ENCODE peak calls at places on chromosomes 5 and 9, in ten cellular contexts. V is dermis microvascular lymphatic vessel endothelial cell; K is HT1080; I is activated CD4-positive, alpha-beta T cell treated with anti-CD3 and anti-CD28 coated beads for 4 hours; N is GM04504; U is choroid plexus epithelial cell; Z is T-cell; C is GM03348; X is KBM-7; Y is left cardiac atrium. T is an unnamed sample.

GRCh38 chr5:159883522-159883950 is 32.7 kb upstream of the ADRA1B start:
- DNase-seq in K (peak), V (no peak), C (peak), X (no peak), N (peak), Z (no peak), Y (no peak), U (peak), I (no peak), T (no peak)

GRCh38 chr9:92740446-92740961 is 24.1 kb downstream of the BICD2 start:
- DNase-seq in C (no peak), Y (no peak), I (no peak), N (no peak), V (no peak), K (no peak), Z (no peak), U (no peak), X (peak), T (peak)

GRCh38 chr5:130871346-130872086 is 293.5 kb downstream of the HINT1 start:
- DNase-seq in U (peak), I (peak), X (peak), V (no peak), Z (peak), Y (peak), K (peak), C (peak), N (peak), T (no peak)

GRCh38 chr9:124511891-124512805 is 4.9 kb upstream of the NR5A1 start:
- DNase-seq in X (no peak), I (no peak), U (no peak), Z (no peak), K (no peak), Y (no peak), V (peak), N (no peak), C (no peak), T (no peak)

GRCh38 chr5:8058626-8059180 is 189.8 kb downstream of the MTRR start:
- DNase-seq in Y (no peak), Z (no peak), N (no peak), X (no peak), I (no peak), C (no peak), K (no peak), U (no peak), V (no peak), T (no peak)

GRCh38 chr9:136170291-136170901 is 34.5 kb downstream of the LHX3 start:
- DNase-seq in Y (no peak), X (peak), K (peak), C (peak), U (peak), I (peak), N (no peak), Z (peak), V (no peak), T (no peak)

GRCh38 chr9:127572961-127573727 is 38.9 kb upstream of the STXBP1 start:
- DNase-seq in Y (peak), C (peak), Z (no peak), I (no peak), N (no peak), V (no peak), U (peak), X (no peak), K (no peak), T (no peak)

GRCh38 chr5:33631786-33632185 is 191.0 kb downstream of the TARS1 start:
- DNase-seq in I (no peak), Z (no peak), V (no peak), C (peak), Y (no peak), U (peak), N (no peak), K (peak), X (no peak), T (no peak)

GRCh38 chr9:125551781-125552180 is 155.2 kb downstream of the MAPKAP1 start:
- DNase-seq in U (no peak), C (no peak), I (no peak), X (no peak), Z (no peak), K (no peak), V (no peak), N (no peak), Y (no peak), T (no peak)

GRCh38 chr9:88303785-88304495 is 84.3 kb upstream of the SPIN1 start:
- DNase-seq in X (no peak), Y (no peak), U (peak), K (peak), N (no peak), I (peak), C (peak), Z (no peak), V (no peak), T (no peak)